ENCODE peak calls at places on chromosomes 5 and 9, in five cellular contexts. X is aorta, R is fibroblast of lung, T is HAP-1, W is psoas muscle. O is an unnamed sample.

GRCh38 chr5:74200560-74200959 is 440.0 kb downstream of the ENC1 start:
- DNase-seq in T (no peak), X (no peak), R (no peak), W (no peak), O (no peak)

GRCh38 chr9:89871871-89872331 is 267.1 kb downstream of the GADD45G start:
- DNase-seq in X (no peak), W (no peak), R (no peak), T (no peak), O (peak)

GRCh38 chr5:171845857-171846785 is 60.5 kb downstream of the SMIM23 start:
- DNase-seq in W (peak), T (no peak), X (no peak), R (peak), O (no peak)

GRCh38 chr5:137122075-137122474 is 377.1 kb downstream of the SPOCK1 start:
- DNase-seq in T (no peak), W (no peak), R (peak), X (no peak), O (no peak)

GRCh38 chr9:105319514-105319863 is 75.0 kb downstream of the SLC44A1 start:
- DNase-seq in R (no peak), W (no peak), X (no peak), T (no peak), O (no peak)

GRCh38 chr9:4170231-4170630 is 129.6 kb downstream of the GLIS3 start:
- DNase-seq in W (no peak), T (no peak), X (no peak), R (peak), O (no peak)

GRCh38 chr5:154355141-154355611 is 90.6 kb upstream of the SAP30L start:
- DNase-seq in R (no peak), T (no peak), X (peak), W (peak), O (no peak)

GRCh38 chr5:67897980-67898379 is 317.6 kb upstream of the PIK3R1 start:
- DNase-seq in W (no peak), R (no peak), X (no peak), T (no peak), O (no peak)

GRCh38 chr9:6598249-6598725 is 47.2 kb downstream of the GLDC start:
- DNase-seq in R (no peak), X (no peak), T (no peak), W (no peak), O (no peak)

GRCh38 chr5:165055476-165055875 is 1550.1 kb downstream of the MAT2B start:
- DNase-seq in X (no peak), T (peak), W (no peak), R (peak), O (no peak)

GRCh38 chr9:93582115-93582514 is 5.7 kb downstream of the PHF2 start:
- DNase-seq in T (no peak), X (peak), W (no peak), R (no peak), O (no peak)

GRCh38 chr5:177371705-177372533 is 12.3 kb upstream of the SLC34A1 start:
- DNase-seq in W (no peak), X (no peak), R (no peak), T (no peak), O (no peak)

GRCh38 chr5:128338649-128339048 is 199.4 kb downstream of the FBN2 start:
- DNase-seq in T (no peak), R (no peak), X (no peak), W (no peak), O (no peak)

GRCh38 chr5:133252133-133252480 is 200.3 kb downstream of the HSPA4 start:
- DNase-seq in T (no peak), R (no peak), W (no peak), X (peak), O (no peak)
- H3K4me3 ChIP-seq in T (no peak), R (no peak), W (no peak), X (no peak), O (no peak)

GRCh38 chr9:121651295-121652036 is at the start of gene DAB2IP:
- DNase-seq in X (peak), W (peak), R (peak), T (peak), O (peak)

GRCh38 chr9:121651014-121651294 is 480 bp upstream of the DAB2IP start:
- DNase-seq in R (no peak), X (no peak), T (no peak), W (no peak), O (no peak)

GRCh38 chr9:121652037-121652837 is 803 bp downstream of the DAB2IP start:
- DNase-seq in X (no peak), W (peak), T (peak), R (peak), O (peak)

GRCh38 chr9:121654497-121655140 is 3.2 kb downstream of the DAB2IP start:
- DNase-seq in W (peak), X (no peak), R (no peak), T (no peak), O (no peak)

GRCh38 chr9:121652838-121653231 is 1.4 kb downstream of the DAB2IP start:
- DNase-seq in R (no peak), T (no peak), W (no peak), X (no peak), O (no peak)
- H3K4me3 ChIP-seq in R (no peak), T (peak), W (peak), X (no peak), O (peak)

GRCh38 chr5:1488882-1489680 is 34.7 kb downstream of the LPCAT1 start:
- DNase-seq in R (peak), W (no peak), X (no peak), T (no peak), O (no peak)
- H3K4me3 ChIP-seq in R (no peak), W (no peak), X (no peak), T (no peak), O (no peak)

DNA sequence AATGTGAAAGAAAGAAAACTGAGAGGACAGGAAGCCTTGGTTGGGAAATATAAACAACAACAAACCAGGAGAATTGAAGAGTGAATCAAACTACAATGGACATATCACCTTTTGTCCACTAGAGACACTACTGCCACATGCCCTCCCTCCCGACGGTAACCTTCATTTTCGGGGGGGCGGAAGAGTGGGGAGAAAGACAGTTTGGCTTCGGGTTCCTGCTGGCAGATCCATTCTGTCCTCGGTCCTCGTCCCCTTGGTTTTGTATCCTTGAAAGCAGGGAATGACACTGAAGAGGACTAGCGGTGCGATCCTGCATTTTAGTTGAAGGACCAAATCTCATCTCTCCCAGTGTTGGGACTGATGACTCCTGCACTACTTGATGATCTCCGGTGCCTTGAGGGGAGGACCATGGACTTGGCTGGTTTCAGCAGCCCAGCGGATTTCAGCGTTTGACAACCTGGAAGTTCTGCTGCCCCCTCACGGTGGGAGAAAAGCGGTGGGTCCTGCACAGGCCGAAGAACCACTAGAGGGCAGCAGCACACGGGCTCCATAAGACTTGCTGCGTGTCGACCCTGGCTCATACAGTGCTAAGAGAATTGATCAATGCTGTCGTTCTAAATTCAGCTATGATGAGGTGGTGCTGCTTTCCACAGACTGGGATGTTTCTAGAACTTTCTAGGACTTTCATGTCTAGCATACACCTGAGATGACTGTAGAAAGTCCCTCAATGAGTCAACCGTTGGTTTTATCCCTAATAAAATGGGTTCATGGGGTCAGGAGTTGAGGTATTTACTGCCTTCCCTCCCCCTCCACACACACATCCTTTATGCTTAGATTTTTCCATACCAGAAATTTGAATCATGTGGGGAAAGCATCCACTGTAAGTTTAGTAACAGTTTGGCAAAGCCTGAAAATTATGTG is 15.1 kb upstream of the ZNF131 start:
- DNase-seq in W (peak), X (peak), R (peak), T (peak), O (peak)
- H3K4me3 ChIP-seq in W (peak), X (no peak), R (peak), T (peak), O (peak)

DNA sequence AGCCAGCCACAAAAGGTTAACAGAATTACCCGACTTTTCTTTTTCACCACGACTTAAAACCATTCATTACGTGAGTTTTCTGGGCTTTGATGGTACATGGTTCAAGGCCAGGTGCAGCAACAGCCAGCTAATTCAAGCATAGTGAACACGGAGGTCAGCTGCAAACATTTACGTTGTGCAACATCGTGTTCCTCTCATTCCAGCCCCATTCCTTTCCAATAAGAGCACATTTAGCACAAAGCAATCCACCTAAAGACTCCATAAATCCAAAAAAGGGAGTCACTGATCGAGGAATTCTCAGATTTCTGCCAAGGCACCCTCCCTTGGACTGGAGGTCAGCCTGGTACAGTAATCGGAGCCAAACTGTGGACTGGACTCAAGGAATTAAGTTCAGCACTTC is 14.4 kb downstream of the NREP start:
- DNase-seq in X (no peak), R (peak), W (no peak), T (peak), O (peak)
- H3K4me3 ChIP-seq in X (peak), R (peak), W (peak), T (peak), O (no peak)

DNA sequence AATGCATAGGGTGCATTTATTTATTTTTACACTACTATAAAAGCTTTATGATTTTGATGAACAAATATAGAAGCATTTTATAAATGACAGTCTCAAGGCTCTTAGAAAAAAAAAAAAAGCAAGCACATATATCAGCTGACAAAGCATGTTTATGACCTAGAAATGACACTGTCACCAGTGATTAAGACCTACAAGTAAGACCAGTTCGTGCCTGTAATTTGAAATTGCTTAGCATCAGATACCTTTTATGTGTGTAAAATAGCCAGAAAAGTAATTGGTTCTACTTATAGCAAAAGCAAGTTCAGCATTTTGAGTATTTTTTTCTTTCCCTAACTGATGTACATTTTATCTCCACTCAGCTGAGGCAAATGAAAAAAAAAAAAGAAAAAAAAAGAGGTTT is 808.4 kb downstream of the CDH18 start:
- DNase-seq in X (no peak), W (no peak), R (no peak), T (no peak), O (no peak)
- H3K4me3 ChIP-seq in X (no peak), W (no peak), R (no peak), T (no peak), O (no peak)

GRCh38 chr9:71681104-71681707 is 87.1 kb downstream of the CEMIP2 start:
- DNase-seq in R (peak), X (no peak), W (no peak), T (no peak), O (no peak)

GRCh38 chr9:71676460-71676859 is 91.9 kb downstream of the CEMIP2 start:
- DNase-seq in R (no peak), X (no peak), T (no peak), W (no peak), O (no peak)

GRCh38 chr9:71680189-71680983 is 87.9 kb downstream of the CEMIP2 start:
- DNase-seq in W (no peak), T (no peak), R (peak), X (no peak), O (no peak)

GRCh38 chr9:71677209-71677608 is 91.1 kb downstream of the CEMIP2 start:
- DNase-seq in T (no peak), R (no peak), X (no peak), W (no peak), O (no peak)

DNA sequence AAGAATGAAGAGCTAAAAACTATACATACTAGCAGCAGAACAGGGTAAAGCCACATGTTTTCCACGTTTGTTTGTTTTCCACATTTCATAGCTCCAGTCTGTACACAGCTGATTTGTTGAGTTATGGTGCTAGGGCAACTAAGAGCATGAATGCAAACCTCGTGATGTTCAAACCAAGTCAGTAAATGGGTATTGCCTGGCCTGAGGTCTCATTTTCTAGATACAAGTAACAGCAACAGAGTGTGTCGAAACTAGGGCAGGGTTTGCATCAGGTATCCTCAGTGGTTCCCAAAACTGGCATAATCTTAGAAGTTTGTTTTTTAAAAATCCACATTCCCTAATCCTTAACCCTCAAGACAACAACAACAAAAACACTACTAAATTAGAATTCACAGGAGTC is 89.3 kb downstream of the CEMIP2 start:
- DNase-seq in X (no peak), T (no peak), R (no peak), W (no peak), O (no peak)
- H3K4me3 ChIP-seq in X (no peak), T (no peak), R (no peak), W (no peak), O (no peak)

GRCh38 chr5:107068782-107069181 is 602.0 kb downstream of the EFNA5 start:
- DNase-seq in W (no peak), X (no peak), R (no peak), T (peak), O (no peak)

GRCh38 chr5:107072967-107073366 is 597.8 kb downstream of the EFNA5 start:
- DNase-seq in R (no peak), W (no peak), T (no peak), X (no peak), O (no peak)

GRCh38 chr5:107063511-107063910 is 607.2 kb downstream of the EFNA5 start:
- DNase-seq in T (no peak), W (no peak), R (peak), X (no peak), O (no peak)

GRCh38 chr5:107072440-107072839 is 598.3 kb downstream of the EFNA5 start:
- DNase-seq in R (peak), T (no peak), W (no peak), X (no peak), O (no peak)

DNA sequence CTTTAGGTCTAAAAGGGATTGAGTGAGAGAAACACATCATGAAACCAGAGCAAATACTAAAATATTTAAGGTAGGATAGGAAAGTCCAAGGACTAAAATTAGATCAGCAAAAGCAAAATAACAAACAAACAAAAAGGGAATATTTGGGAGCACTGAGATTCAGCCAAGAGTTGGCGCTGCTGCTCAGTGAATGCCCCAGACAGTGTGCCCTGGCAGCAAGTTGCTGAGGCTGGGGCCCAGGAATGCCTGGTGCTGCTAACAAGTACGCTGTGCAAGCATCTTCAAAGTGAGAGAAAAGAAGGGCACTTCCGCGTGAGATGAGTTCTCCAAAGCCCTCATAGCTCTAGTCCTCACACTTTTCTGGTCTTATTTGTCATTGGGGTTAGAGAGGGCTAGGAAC is 603.3 kb downstream of the EFNA5 start:
- DNase-seq in X (no peak), R (peak), T (peak), W (no peak), O (no peak)
- H3K4me3 ChIP-seq in X (no peak), R (no peak), T (no peak), W (no peak), O (no peak)

GRCh38 chr5:173825215-173825865 is 62.8 kb upstream of the CPEB4 start:
- DNase-seq in R (peak), X (peak), T (no peak), W (peak), O (no peak)

GRCh38 chr5:173828952-173829351 is 59.2 kb upstream of the CPEB4 start:
- DNase-seq in X (no peak), R (no peak), W (no peak), T (no peak), O (no peak)

GRCh38 chr5:173826921-173827350 is 61.2 kb upstream of the CPEB4 start:
- DNase-seq in R (no peak), T (no peak), X (no peak), W (no peak), O (no peak)

GRCh38 chr5:173823721-173824567 is 64.2 kb upstream of the CPEB4 start:
- DNase-seq in R (peak), W (no peak), X (no peak), T (no peak), O (no peak)

GRCh38 chr5:173826179-173826920 is 61.8 kb upstream of the CPEB4 start:
- DNase-seq in R (no peak), W (no peak), X (no peak), T (no peak), O (no peak)
- H3K4me3 ChIP-seq in R (no peak), W (no peak), X (no peak), T (no peak), O (no peak)

O was measured in uterus.